ENCODE peak calls at places on chromosomes 7 and 10, in five cellular contexts. V, Z, G, N and I are unnamed samples.
A peak's percentile ranks its signal among the peaks of the same experiment; 100 is the strongest.

GRCh38 chr10:30185916-30186315 is 126.5 kb upstream of the JCAD start:
- DNase-seq in Z (peak; percentile 86), N (no peak), V (no peak), G (no peak), I (no peak)

GRCh38 chr10:681670-682318 is 7.7 kb downstream of the DIP2C start:
- DNase-seq in V (no peak), N (no peak), Z (no peak), G (no peak), I (no peak)

GRCh38 chr10:9244880-9245279 is 1190.4 kb downstream of the GATA3 start:
- DNase-seq in N (no peak), V (no peak), G (no peak), Z (no peak), I (no peak)

GRCh38 chr10:42997151-42997848 is 79.6 kb upstream of the RET start:
- DNase-seq in Z (no peak), N (no peak), G (no peak), V (no peak), I (no peak)

GRCh38 chr7:14275346-14275745 is 285.9 kb upstream of the ETV1 start:
- DNase-seq in G (no peak), Z (no peak), V (no peak), N (no peak), I (no peak)

GRCh38 chr7:104980969-104981670 is 32.9 kb upstream of the KMT2E start:
- DNase-seq in V (peak; percentile 79), G (no peak), Z (peak; percentile 79), N (no peak), I (peak; percentile 88)

GRCh38 chr7:148084138-148084537 is 506.4 kb upstream of the C7orf33 start:
- DNase-seq in G (peak; percentile 55), V (peak; percentile 73), N (no peak), Z (peak; percentile 69), I (peak; percentile 88)

GRCh38 chr10:100519321-100520051 is at the start of gene SEC31B:
- DNase-seq in Z (no peak), V (no peak), G (no peak), N (no peak), I (no peak)

GRCh38 chr10:71531485-71532446 is 135.0 kb downstream of the CDH23 start:
- DNase-seq in N (no peak), Z (no peak), G (no peak), V (no peak), I (no peak)

GRCh38 chr7:48943279-48943990 is 19.1 kb downstream of the CDC14C start:
- DNase-seq in G (no peak), V (no peak), Z (no peak), N (no peak), I (no peak)

GRCh38 chr10:10053051-10053450 is 964.6 kb upstream of the CELF2 start:
- DNase-seq in N (no peak), V (no peak), Z (no peak), G (no peak), I (no peak)

GRCh38 chr10:102776779-102777417 is 33.1 kb downstream of the WBP1L start:
- DNase-seq in Z (no peak), N (no peak), G (peak; percentile 84), V (peak; percentile 93), I (no peak)

GRCh38 chr10:70771311-70772194 is 13.6 kb downstream of the TBATA start:
- DNase-seq in N (no peak), G (no peak), V (no peak), Z (no peak), I (no peak)